ENCODE peak calls at places on chromosomes 13 and 19, in eight cellular contexts. V is cardiac muscle cell; O is cardiac fibroblast; L is body of pancreas; D is activated CD8-positive, alpha-beta T cell treated with anti-CD3 and anti-CD28 coated beads for 36 hours; K is B cell; N is IMR-90; U is GM13977. P is an unnamed sample.

GRCh38 chr19:14000691-14001365 is 5.3 kb downstream of the RFX1 start:
- DNase-seq in V (no peak), O (no peak), L (no peak), D (no peak), K (peak), N (no peak), U (peak), P (no peak)

GRCh38 chr19:44740351-44740824 is 8.1 kb upstream of the BCL3 start:
- DNase-seq in V (no peak), O (no peak), L (no peak), D (no peak), K (no peak), N (no peak), U (no peak), P (no peak)

GRCh38 chr13:95256086-95256485 is 45.2 kb downstream of the ABCC4 start:
- DNase-seq in V (no peak), O (peak), L (no peak), D (no peak), K (no peak), N (peak), U (no peak), P (no peak)

GRCh38 chr19:17339088-17339741 is 1.9 kb downstream of the GTPBP3 start:
- DNase-seq in V (no peak), O (no peak), L (no peak), D (peak), K (no peak), N (no peak), U (peak), P (no peak)

GRCh38 chr13:78309497-78310180 is 293.7 kb downstream of the POU4F1 start:
- DNase-seq in V (no peak), O (no peak), L (no peak), D (no peak), K (no peak), N (no peak), U (no peak), P (no peak)

GRCh38 chr13:33610471-33611015 is 207.4 kb upstream of the RFC3 start:
- DNase-seq in V (no peak), O (peak), L (no peak), D (peak), K (no peak), N (no peak), U (no peak), P (no peak)

GRCh38 chr19:57269515-57270250 is 10.6 kb upstream of the ZNF460 start:
- DNase-seq in V (no peak), O (peak), L (no peak), D (no peak), K (no peak), N (peak), U (peak), P (no peak)

GRCh38 chr13:77026783-77027621 is at the start of gene FBXL3:
- DNase-seq in V (peak), O (peak), L (peak), D (peak), K (peak), N (peak), U (peak), P (peak)

GRCh38 chr19:27962260-27962659 is 1250.7 kb downstream of the UQCRFS1 start:
- DNase-seq in V (no peak), O (peak), L (no peak), D (no peak), K (no peak), N (no peak), U (no peak), P (no peak)

GRCh38 chr19:29873024-29873800 is 61.4 kb downstream of the CCNE1 start:
- DNase-seq in V (peak), O (peak), L (peak), D (peak), K (peak), N (no peak), U (peak), P (peak)

GRCh38 chr13:51000576-51001260 is 91.1 kb downstream of the RNASEH2B start:
- DNase-seq in V (no peak), O (peak), L (peak), D (no peak), K (no peak), N (peak), U (no peak), P (no peak)

GRCh38 chr13:100673376-100673830 is 1.2 kb downstream of the TMTC4 start:
- DNase-seq in V (peak), O (no peak), L (no peak), D (peak), K (peak), N (no peak), U (no peak), P (peak)

GRCh38 chr19:2722541-2723344 is 1.6 kb upstream of the DIRAS1 start:
- DNase-seq in V (peak), O (peak), L (peak), D (no peak), K (peak), N (peak), U (no peak), P (no peak)

GRCh38 chr19:51016798-51017683 is 2.5 kb downstream of the KLK10 start:
- DNase-seq in V (peak), O (peak), L (peak), D (peak), K (no peak), N (peak), U (peak), P (peak)

GRCh38 chr19:30073152-30074000 is 131.3 kb downstream of the URI1 start:
- DNase-seq in V (no peak), O (no peak), L (no peak), D (no peak), K (no peak), N (no peak), U (no peak), P (no peak)

GRCh38 chr13:26656919-26657318 is 99.4 kb downstream of the WASF3 start:
- DNase-seq in V (peak), O (peak), L (no peak), D (no peak), K (no peak), N (peak), U (no peak), P (no peak)

GRCh38 chr13:48156466-48156865 is 61.6 kb upstream of the MED4 start:
- DNase-seq in V (no peak), O (no peak), L (peak), D (peak), K (peak), N (no peak), U (no peak), P (no peak)

GRCh38 chr19:41901707-41902360 is 18.9 kb downstream of the ARHGEF1 start:
- DNase-seq in V (no peak), O (no peak), L (no peak), D (no peak), K (peak), N (no peak), U (no peak), P (no peak)

GRCh38 chr13:48505597-48506091 is 27.2 kb downstream of the RCBTB2 start:
- DNase-seq in V (no peak), O (no peak), L (peak), D (peak), K (peak), N (peak), U (peak), P (no peak)

GRCh38 chr13:24887759-24888158 is 123.8 kb downstream of the RNF17 start:
- DNase-seq in V (no peak), O (no peak), L (no peak), D (no peak), K (no peak), N (no peak), U (peak), P (no peak)

GRCh38 chr19:11963566-11964355 is 1.1 kb upstream of the ZNF763 start:
- DNase-seq in V (peak), O (peak), L (peak), D (peak), K (peak), N (peak), U (peak), P (peak)

GRCh38 chr19:11970174-11970573 is 5.3 kb downstream of the ZNF763 start:
- DNase-seq in V (no peak), O (no peak), L (no peak), D (no peak), K (no peak), N (no peak), U (no peak), P (no peak)

GRCh38 chr19:11964858-11965645 is at the start of gene ZNF763:
- DNase-seq in V (peak), O (peak), L (peak), D (peak), K (peak), N (peak), U (peak), P (peak)

DNA sequence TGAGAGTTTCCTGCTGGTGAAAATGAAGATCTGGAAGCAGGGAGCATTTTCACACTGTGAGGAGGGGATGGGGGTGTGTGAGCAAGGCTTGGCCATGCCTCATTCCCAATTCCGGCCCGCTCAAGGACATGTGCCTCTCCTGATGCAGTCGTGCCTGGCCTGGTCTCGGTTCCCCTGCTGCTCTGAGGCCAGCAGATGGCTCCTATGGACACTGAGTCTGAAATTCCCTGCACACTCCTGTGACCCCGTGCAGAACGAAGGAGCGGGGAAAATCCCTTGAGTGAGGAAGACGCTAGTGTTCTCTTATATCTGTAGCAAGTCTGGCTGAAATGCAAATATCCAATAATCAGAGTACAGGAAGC is 363 bp upstream of the ZNF763 start:
- DNase-seq in V (no peak), O (no peak), L (no peak), D (no peak), K (no peak), N (no peak), U (no peak), P (no peak)
- TF ChIP-seq CTCF in V (peak), O (peak), L (no peak), D (no peak), K (no peak), N (peak), U (peak), P (no peak)

GRCh38 chr19:12736854-12737665 is at the start of gene GET3:
- DNase-seq in V (peak), O (peak), L (peak), D (peak), K (peak), N (peak), U (peak), P (peak)
- TF ChIP-seq CTCF in V (no peak), O (no peak), L (no peak), D (no peak), K (no peak), N (no peak), U (no peak), P (no peak)

GRCh38 chr13:99200433-99201167 is at the start of gene UBAC2:
- DNase-seq in V (peak), O (peak), L (peak), D (peak), K (peak), N (peak), U (peak), P (peak)
- TF ChIP-seq CTCF in V (no peak), O (no peak), L (no peak), D (no peak), K (no peak), N (no peak), U (no peak), P (no peak)

DNA sequence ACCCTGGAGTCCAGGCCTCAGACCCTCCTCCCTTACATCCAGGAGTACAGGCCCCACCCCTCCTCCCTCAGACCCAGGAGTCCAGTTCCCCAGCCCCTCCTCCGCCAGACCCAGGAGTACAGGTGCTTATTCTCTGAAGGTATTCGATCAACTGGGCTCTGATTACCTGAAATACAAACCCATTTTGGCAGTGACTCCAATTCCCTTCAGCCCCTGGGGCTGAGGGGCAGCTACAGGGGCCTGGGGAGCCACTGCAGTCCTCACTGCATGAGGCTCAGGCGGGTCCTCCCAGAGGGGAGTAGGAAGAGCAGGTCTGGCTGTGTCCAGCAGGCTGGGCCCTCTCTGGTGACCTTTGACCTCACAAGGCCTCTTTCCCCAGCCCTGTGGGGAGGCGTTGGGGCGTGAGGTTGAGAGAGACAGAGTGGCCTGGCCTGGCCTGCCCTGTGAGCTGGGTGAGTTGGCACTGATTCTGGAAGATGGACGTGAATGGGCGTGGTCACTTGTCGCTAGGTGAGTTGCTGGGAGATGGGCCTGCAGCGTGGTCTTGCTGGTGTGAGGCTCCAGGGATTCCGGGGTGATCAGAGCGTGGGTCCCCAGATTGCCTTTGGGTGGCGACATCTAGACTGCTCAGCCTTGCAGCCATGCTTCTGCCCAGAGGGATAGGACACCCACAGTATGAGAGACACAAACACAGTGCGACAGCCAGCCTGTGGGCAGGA is 3.1 kb downstream of the BCAT2 start:
- DNase-seq in V (no peak), O (no peak), L (peak), D (no peak), K (no peak), N (no peak), U (no peak), P (no peak)
- TF ChIP-seq CTCF in V (no peak), O (no peak), L (no peak), D (no peak), K (no peak), N (no peak), U (no peak), P (no peak)

DNA sequence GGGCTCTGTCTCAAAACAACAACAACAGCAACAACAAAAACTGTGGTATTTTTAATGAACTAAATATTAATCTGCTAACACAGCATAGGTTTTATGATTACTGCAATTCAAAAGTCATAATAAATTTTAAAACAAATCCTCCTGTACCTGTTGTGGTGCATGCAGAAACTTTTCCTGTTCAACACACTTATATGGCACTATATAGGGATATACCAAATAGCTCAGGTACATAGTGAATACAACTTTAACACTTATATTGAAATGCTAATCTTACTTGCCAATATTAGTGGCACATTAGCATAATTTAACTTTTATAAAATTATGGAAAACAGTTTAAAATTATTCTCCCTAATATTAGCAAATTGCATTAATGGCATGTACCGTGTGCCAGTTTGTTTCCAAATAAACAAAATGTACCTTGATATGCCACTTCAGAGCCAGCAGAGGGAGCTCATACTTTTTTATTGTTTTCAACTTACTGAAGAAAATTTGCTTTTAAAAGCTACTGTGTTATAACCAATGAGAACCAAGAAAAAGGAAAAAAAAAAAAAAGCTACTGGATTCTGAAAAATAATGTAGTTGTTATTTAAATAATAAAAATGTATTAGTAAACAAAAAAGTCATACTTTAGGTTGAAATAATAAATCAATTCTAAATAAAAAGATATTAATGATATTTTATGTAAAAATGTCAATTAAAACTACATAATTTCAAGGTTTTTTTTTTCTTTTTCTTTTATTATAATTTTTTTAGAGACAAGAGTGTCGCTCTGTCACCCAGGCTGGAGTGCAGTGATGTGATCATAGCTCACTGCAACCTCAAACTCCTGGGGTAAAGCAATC is 18.0 kb upstream of the RBM26 start:
- DNase-seq in V (peak), O (peak), L (peak), D (no peak), K (no peak), N (peak), U (peak), P (no peak)
- TF ChIP-seq CTCF in V (peak), O (peak), L (no peak), D (peak), K (peak), N (peak), U (peak), P (peak)

DNA sequence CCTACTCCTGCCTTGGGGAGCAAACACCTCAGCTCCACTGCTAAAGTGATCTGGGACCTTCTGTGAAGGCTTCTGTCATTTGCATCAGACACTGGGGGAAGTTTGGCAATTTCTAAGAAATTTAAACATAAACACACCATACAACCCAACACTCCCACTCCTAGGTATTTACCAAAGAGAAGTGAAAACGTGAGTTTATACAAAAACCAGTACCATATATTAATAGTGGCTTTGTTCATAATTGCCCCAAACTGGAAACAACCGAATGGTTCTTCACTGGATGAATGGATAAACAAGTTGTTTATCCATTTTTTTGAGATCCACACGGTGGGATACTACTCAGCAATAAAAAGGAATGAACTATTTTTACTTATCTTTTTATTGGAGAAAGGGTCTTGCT is 7.4 kb upstream of the TYROBP start:
- DNase-seq in V (no peak), O (no peak), L (no peak), D (no peak), K (no peak), N (no peak), U (peak), P (no peak)
- TF ChIP-seq CTCF in V (no peak), O (no peak), L (no peak), D (no peak), K (no peak), N (no peak), U (no peak), P (no peak)

GRCh38 chr13:114110091-114110829 is 22.2 kb downstream of the RASA3 start:
- DNase-seq in V (no peak), O (no peak), L (peak), D (peak), K (peak), N (no peak), U (peak), P (no peak)
- TF ChIP-seq CTCF in V (no peak), O (no peak), L (no peak), D (peak), K (peak), N (peak), U (peak), P (no peak)

DNA sequence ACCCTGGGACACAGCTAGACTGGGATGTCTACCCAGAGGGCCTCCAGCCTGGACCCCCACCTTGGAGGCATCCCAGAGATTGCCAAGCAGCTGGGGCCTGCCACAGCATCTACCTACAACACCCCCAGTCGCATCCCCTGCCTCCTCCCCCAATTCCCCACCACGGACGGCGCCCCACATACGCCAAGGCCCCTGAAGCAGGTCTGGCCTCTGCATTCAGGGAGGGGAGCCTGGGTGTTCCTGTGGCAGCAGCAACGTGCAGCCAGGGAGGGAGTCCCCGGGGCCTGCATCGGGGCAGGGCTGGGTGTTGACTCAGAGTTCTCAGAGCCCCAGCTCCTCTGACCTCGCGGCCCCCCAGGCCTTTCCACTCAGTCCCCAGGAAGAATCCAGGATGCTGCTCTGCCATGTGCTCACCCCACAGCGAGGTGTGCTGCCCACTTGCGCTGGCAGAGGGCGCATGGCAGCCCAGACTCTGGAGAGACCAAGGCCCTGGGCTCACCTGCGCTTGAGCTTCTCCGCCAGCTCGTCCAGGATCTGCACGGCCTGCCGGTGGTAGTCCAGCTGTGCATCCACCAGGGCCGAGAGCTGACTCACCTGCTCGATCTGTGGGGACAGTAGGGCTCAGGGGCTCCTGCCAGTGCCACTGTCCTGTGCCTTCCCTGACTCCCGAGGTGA is 19.6 kb downstream of the MPND start:
- DNase-seq in V (no peak), O (no peak), L (no peak), D (no peak), K (peak), N (no peak), U (no peak), P (no peak)
- TF ChIP-seq CTCF in V (no peak), O (peak), L (no peak), D (peak), K (no peak), N (peak), U (no peak), P (no peak)

DNA sequence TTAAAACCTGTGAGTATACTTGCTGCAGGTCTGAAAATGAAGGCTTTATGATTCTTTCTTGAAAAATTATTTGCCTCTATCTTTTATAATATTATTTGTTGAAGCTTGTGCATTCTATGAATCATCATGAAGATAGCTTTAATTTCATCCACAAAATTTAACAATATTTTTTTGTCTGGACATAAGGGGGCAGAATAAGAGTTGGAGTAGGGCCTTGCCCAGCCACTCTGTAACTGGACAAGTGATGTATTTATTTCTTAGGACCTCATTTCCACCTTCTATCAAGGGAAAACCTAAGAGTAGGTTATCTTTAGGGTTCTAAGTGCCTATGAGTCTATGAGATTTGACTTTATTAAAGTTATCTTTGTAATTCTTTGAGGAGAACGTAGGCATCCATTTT is 49.9 kb downstream of the N4BP2L1 start:
- DNase-seq in V (no peak), O (peak), L (no peak), D (no peak), K (no peak), N (no peak), U (no peak), P (no peak)
- TF ChIP-seq CTCF in V (no peak), O (no peak), L (no peak), D (no peak), K (no peak), N (no peak), U (no peak), P (no peak)

GRCh38 chr19:18487576-18488402 is 34.1 kb downstream of the ELL start:
- DNase-seq in V (no peak), O (no peak), L (no peak), D (no peak), K (no peak), N (no peak), U (no peak), P (no peak)

GRCh38 chr19:18488838-18489626 is 32.8 kb downstream of the ELL start:
- DNase-seq in V (peak), O (no peak), L (peak), D (no peak), K (no peak), N (no peak), U (no peak), P (peak)

GRCh38 chr19:18486746-18487145 is 35.1 kb downstream of the ELL start:
- DNase-seq in V (no peak), O (no peak), L (no peak), D (no peak), K (no peak), N (no peak), U (no peak), P (no peak)

GRCh38 chr19:18489627-18490184 is 32.2 kb downstream of the ELL start:
- DNase-seq in V (no peak), O (no peak), L (no peak), D (no peak), K (no peak), N (no peak), U (no peak), P (no peak)

GRCh38 chr19:18488403-18488723 is 33.5 kb downstream of the ELL start:
- DNase-seq in V (no peak), O (peak), L (no peak), D (no peak), K (no peak), N (no peak), U (no peak), P (no peak)
- TF ChIP-seq CTCF in V (peak), O (peak), L (no peak), D (peak), K (no peak), N (peak), U (no peak), P (no peak)

P was measured in progenitor cell of endocrine pancreas.